ENCODE peak calls at places on chromosomes 6 and 20, in five cellular contexts. One of them, this sample, is unnamed. For H3K4me1, the result is how much of the 10 kb centered on the place peaks cover.

GRCh38 chr6:132142308-132142707 is 191.1 kb upstream of the CCN2 start:
- DNase-seq in OCI-LY7: no peak
- DNase-seq in GM23248: no peak
- DNase-seq in MM.1S: no peak
- DNase-seq in PC-3: no peak
- DNase-seq in this sample: no peak

GRCh38 chr6:158361961-158362634 is 49.8 kb downstream of the TULP4 start:
- DNase-seq in MM.1S: no peak
- DNase-seq in OCI-LY7: no peak
- DNase-seq in GM23248: peak
- DNase-seq in PC-3: no peak
- DNase-seq in this sample: no peak

GRCh38 chr20:48749437-48749836 is 78.4 kb downstream of the PREX1 start:
- DNase-seq in OCI-LY7: no peak
- DNase-seq in PC-3: no peak
- DNase-seq in GM23248: no peak
- DNase-seq in MM.1S: no peak
- DNase-seq in this sample: no peak

GRCh38 chr6:71745525-71745924 is 140.8 kb upstream of the RIMS1 start:
- DNase-seq in MM.1S: peak
- DNase-seq in OCI-LY7: no peak
- DNase-seq in GM23248: no peak
- DNase-seq in PC-3: no peak
- DNase-seq in this sample: peak

GRCh38 chr6:159090530-159091306 is 45.9 kb upstream of the TAGAP start:
- DNase-seq in PC-3: no peak
- DNase-seq in OCI-LY7: no peak
- DNase-seq in MM.1S: no peak
- DNase-seq in GM23248: no peak
- DNase-seq in this sample: no peak

GRCh38 chr6:22569281-22570184 is at the start of gene HDGFL1:
- DNase-seq in OCI-LY7: no peak
- DNase-seq in MM.1S: no peak
- DNase-seq in PC-3: no peak
- DNase-seq in GM23248: no peak
- DNase-seq in this sample: no peak

GRCh38 chr6:66051812-66052211 is 344.8 kb upstream of the EYS start:
- DNase-seq in OCI-LY7: no peak
- DNase-seq in PC-3: no peak
- DNase-seq in MM.1S: no peak
- DNase-seq in GM23248: no peak
- DNase-seq in this sample: no peak

GRCh38 chr20:47334022-47334551 is 22.4 kb downstream of the ZMYND8 start:
- DNase-seq in OCI-LY7: no peak
- DNase-seq in PC-3: peak
- DNase-seq in MM.1S: no peak
- DNase-seq in GM23248: peak
- DNase-seq in this sample: no peak

GRCh38 chr6:158143700-158144099 is 24.4 kb downstream of the SERAC1 start:
- DNase-seq in GM23248: peak
- DNase-seq in MM.1S: peak
- DNase-seq in PC-3: peak
- DNase-seq in OCI-LY7: peak
- DNase-seq in this sample: peak

GRCh38 chr20:8932192-8933150 is 136.4 kb upstream of the PLCB4 start:
- DNase-seq in OCI-LY7: no peak
- DNase-seq in PC-3: peak
- DNase-seq in GM23248: peak
- DNase-seq in MM.1S: no peak
- DNase-seq in this sample: no peak

GRCh38 chr6:1082040-1082935 is 229.6 kb upstream of the FOXQ1 start:
- DNase-seq in GM23248: peak
- DNase-seq in OCI-LY7: no peak
- DNase-seq in PC-3: peak
- DNase-seq in MM.1S: no peak
- DNase-seq in this sample: no peak

GRCh38 chr20:50625986-50626677 is 65.2 kb downstream of the RIPOR3 start:
- DNase-seq in MM.1S: no peak
- DNase-seq in OCI-LY7: peak
- DNase-seq in GM23248: peak
- DNase-seq in PC-3: peak
- DNase-seq in this sample: peak

GRCh38 chr6:123363912-123364311 is 272.8 kb downstream of the TRDN start:
- DNase-seq in PC-3: no peak
- DNase-seq in GM23248: no peak
- DNase-seq in OCI-LY7: no peak
- DNase-seq in MM.1S: no peak
- DNase-seq in this sample: no peak
- H2AFZ ChIP-seq in PC-3: no peak
- H2AFZ ChIP-seq in GM23248: no peak
- H2AFZ ChIP-seq in OCI-LY7: no peak
- H2AFZ ChIP-seq in MM.1S: no peak
- H2AFZ ChIP-seq in this sample: no peak

DNA sequence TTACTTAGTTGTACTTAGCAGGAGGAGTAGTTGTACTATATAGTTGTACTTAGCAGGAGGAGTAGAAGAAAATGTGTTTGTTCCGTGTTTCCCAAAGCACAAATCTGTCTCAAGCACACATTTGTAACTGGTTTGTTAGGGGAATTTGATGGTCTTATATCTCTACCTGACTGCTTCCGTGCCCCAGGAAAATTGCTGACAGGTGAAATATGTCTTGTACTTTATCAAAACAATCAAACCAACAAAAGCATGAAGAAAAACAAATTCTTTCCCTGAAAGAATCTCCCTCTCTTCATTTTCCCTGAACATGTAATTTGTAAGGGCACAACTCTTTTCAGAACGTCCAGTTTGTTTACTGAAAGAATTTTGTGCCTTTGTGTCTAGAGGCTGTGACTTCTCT is 106.6 kb upstream of the RGS17 start:
- DNase-seq in GM23248: no peak
- DNase-seq in PC-3: no peak
- DNase-seq in OCI-LY7: no peak
- DNase-seq in MM.1S: no peak
- DNase-seq in this sample: no peak
- H3K4me1 ChIP-seq in GM23248: under half
- H3K4me1 ChIP-seq in PC-3: under half
- H3K4me1 ChIP-seq in OCI-LY7: under half
- H3K4me1 ChIP-seq in MM.1S: under half
- H3K4me1 ChIP-seq in this sample: under half

GRCh38 chr6:157033428-157034140 is 256.4 kb downstream of the ARID1B start:
- DNase-seq in GM23248: peak
- DNase-seq in OCI-LY7: no peak
- DNase-seq in MM.1S: no peak
- DNase-seq in PC-3: peak
- DNase-seq in this sample: no peak
- TF ChIP-seq EZH2phosphoT487 in GM23248: no peak
- TF ChIP-seq EZH2phosphoT487 in OCI-LY7: no peak
- TF ChIP-seq EZH2phosphoT487 in MM.1S: no peak
- TF ChIP-seq EZH2phosphoT487 in PC-3: no peak
- TF ChIP-seq EZH2phosphoT487 in this sample: no peak

GRCh38 chr6:137371634-137372016 is 122.6 kb downstream of the OLIG3 start:
- DNase-seq in MM.1S: no peak
- DNase-seq in OCI-LY7: no peak
- DNase-seq in PC-3: no peak
- DNase-seq in GM23248: no peak
- DNase-seq in this sample: no peak

GRCh38 chr6:137372532-137372931 is 121.7 kb downstream of the OLIG3 start:
- DNase-seq in GM23248: no peak
- DNase-seq in MM.1S: no peak
- DNase-seq in PC-3: no peak
- DNase-seq in OCI-LY7: no peak
- DNase-seq in this sample: no peak

GRCh38 chr6:137373296-137373695 is 120.9 kb downstream of the OLIG3 start:
- DNase-seq in PC-3: peak
- DNase-seq in GM23248: no peak
- DNase-seq in OCI-LY7: no peak
- DNase-seq in MM.1S: no peak
- DNase-seq in this sample: no peak

GRCh38 chr6:137369135-137369534 is 125.1 kb downstream of the OLIG3 start:
- DNase-seq in PC-3: no peak
- DNase-seq in OCI-LY7: no peak
- DNase-seq in MM.1S: no peak
- DNase-seq in GM23248: no peak
- DNase-seq in this sample: no peak

DNA sequence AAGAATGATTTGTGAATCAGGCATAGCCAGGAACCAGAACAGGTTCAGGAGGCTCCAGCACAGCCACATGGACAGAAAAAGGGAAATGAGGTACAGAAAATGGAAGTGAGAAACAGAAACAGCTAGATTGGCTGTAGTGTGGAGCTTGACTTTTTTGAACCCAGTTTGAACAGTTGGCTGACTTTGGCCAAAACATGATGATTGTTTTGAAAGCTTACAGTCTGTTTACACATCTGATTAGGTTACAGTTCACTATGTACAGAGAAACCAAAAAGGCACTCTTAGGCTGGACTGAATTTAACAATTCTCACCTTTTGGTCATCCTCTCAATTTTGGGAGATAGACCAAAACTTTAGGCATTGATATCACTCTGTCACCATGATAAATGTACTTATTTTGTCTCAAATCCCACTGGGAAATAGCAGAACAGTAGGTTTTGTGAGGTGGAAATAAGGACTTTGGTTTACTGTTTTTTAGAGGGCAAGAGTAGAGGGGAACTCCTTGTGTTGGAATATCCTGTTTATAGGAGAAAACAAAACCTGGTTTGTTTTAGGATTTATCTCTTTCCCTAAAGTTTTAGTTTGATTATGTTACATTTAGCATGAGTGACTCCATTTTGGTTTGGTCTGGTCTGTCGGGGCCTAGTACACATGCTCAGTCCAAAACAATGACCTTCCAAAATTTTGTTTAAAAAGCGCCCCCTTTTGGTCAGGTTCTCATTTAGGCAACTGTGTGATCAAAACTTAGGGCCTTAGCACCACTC is 123.1 kb downstream of the OLIG3 start:
- DNase-seq in PC-3: no peak
- DNase-seq in OCI-LY7: peak
- DNase-seq in GM23248: no peak
- DNase-seq in MM.1S: peak
- DNase-seq in this sample: no peak
- H2AFZ ChIP-seq in PC-3: no peak
- H2AFZ ChIP-seq in OCI-LY7: peak
- H2AFZ ChIP-seq in GM23248: no peak
- H2AFZ ChIP-seq in MM.1S: peak
- H2AFZ ChIP-seq in this sample: peak

GRCh38 chr6:87714093-87714809 is 12.2 kb upstream of the AKIRIN2 start:
- DNase-seq in PC-3: peak
- DNase-seq in OCI-LY7: peak
- DNase-seq in GM23248: peak
- DNase-seq in MM.1S: no peak
- DNase-seq in this sample: no peak

GRCh38 chr6:87721311-87721710 is 19.3 kb upstream of the AKIRIN2 start:
- DNase-seq in OCI-LY7: no peak
- DNase-seq in GM23248: peak
- DNase-seq in MM.1S: no peak
- DNase-seq in PC-3: no peak
- DNase-seq in this sample: no peak

GRCh38 chr6:87716928-87717655 is 15.1 kb upstream of the AKIRIN2 start:
- DNase-seq in PC-3: no peak
- DNase-seq in OCI-LY7: no peak
- DNase-seq in MM.1S: no peak
- DNase-seq in GM23248: no peak
- DNase-seq in this sample: no peak

GRCh38 chr6:87722831-87723726 is 21.0 kb upstream of the AKIRIN2 start:
- DNase-seq in GM23248: peak
- DNase-seq in MM.1S: peak
- DNase-seq in PC-3: peak
- DNase-seq in OCI-LY7: peak
- DNase-seq in this sample: peak

GRCh38 chr6:87718662-87719433 is 16.8 kb upstream of the AKIRIN2 start:
- DNase-seq in MM.1S: no peak
- DNase-seq in PC-3: peak
- DNase-seq in OCI-LY7: no peak
- DNase-seq in GM23248: peak
- DNase-seq in this sample: no peak
- H3K4me1 ChIP-seq in MM.1S: under half
- H3K4me1 ChIP-seq in PC-3: under half
- H3K4me1 ChIP-seq in OCI-LY7: under half
- H3K4me1 ChIP-seq in GM23248: under half
- H3K4me1 ChIP-seq in this sample: under half

This sample was measured in neural progenitor cell.